ENCODE peak calls at places on chromosomes 16 and 17, in four cellular contexts. Y is K562, I is HepG2, B is GM12878. K is an unnamed sample.

GRCh38 chr17:74394977-74395376 is 27.7 kb downstream of the GPR142 start:
- DNase-seq in Y (no peak), I (no peak), B (no peak), K (no peak)

GRCh38 chr17:32518856-32519768 is 32.3 kb downstream of the CDK5R1 start:
- DNase-seq in Y (no peak), I (no peak), B (no peak), K (peak; percentile 58)

GRCh38 chr17:60751884-60752283 is 74.2 kb downstream of the BCAS3 start:
- DNase-seq in Y (no peak), I (no peak), B (no peak), K (no peak)

GRCh38 chr17:37067555-37068111 is 118.9 kb downstream of the AATF start:
- DNase-seq in Y (peak; percentile 43), I (peak; percentile 65), B (no peak), K (no peak)

GRCh38 chr16:17469011-17469741 is 1.6 kb downstream of the XYLT1 start:
- DNase-seq in Y (no peak), I (no peak), B (no peak), K (no peak)

GRCh38 chr16:67842509-67843342 is 606 bp downstream of the THAP11 start:
- DNase-seq in Y (no peak), I (peak; percentile 61), B (no peak), K (peak; percentile 37)

GRCh38 chr17:49968380-49969133 is 433 bp upstream of the DLX4 start:
- DNase-seq in Y (peak; percentile 90), I (peak; percentile 54), B (no peak), K (peak; percentile 96)

GRCh38 chr17:35088647-35088910 is 25.1 kb upstream of the RFFL start:
- DNase-seq in Y (peak; percentile 23), I (no peak), B (no peak), K (no peak)

GRCh38 chr16:74740795-74741304 is 33.8 kb downstream of the FA2H start:
- DNase-seq in Y (no peak), I (no peak), B (no peak), K (no peak)

GRCh38 chr16:22324787-22325597 is 27.8 kb downstream of the POLR3E start:
- DNase-seq in Y (no peak), I (no peak), B (no peak), K (no peak)

GRCh38 chr16:17346441-17346773 is 124.4 kb downstream of the XYLT1 start:
- DNase-seq in Y (no peak), I (no peak), B (no peak), K (no peak)

GRCh38 chr16:54446639-54447038 is 160.1 kb upstream of the IRX3 start:
- DNase-seq in Y (no peak), I (no peak), B (no peak), K (no peak)

GRCh38 chr16:50121721-50122445 is 31.2 kb upstream of the TENT4B start:
- DNase-seq in Y (no peak), I (no peak), B (peak; percentile 72), K (no peak)

GRCh38 chr16:72203401-72203800 is 31.4 kb upstream of the PMFBP1 start:
- DNase-seq in Y (no peak), I (no peak), B (peak; percentile 49), K (no peak)

GRCh38 chr16:53744449-53744848 is 40.5 kb downstream of the FTO start:
- DNase-seq in Y (no peak), I (peak; percentile 67), B (no peak), K (no peak)

GRCh38 chr16:81817789-81818304 is 38.8 kb downstream of the PLCG2 start:
- DNase-seq in Y (no peak), I (no peak), B (peak; percentile 79), K (no peak)

GRCh38 chr17:34797724-34798123 is 163.5 kb downstream of the CCT6B start:
- DNase-seq in Y (peak; percentile 75), I (peak; percentile 6), B (no peak), K (peak; percentile 52)

GRCh38 chr17:21282850-21283249 is 1.7 kb upstream of the MAP2K3 start:
- DNase-seq in Y (no peak), I (no peak), B (no peak), K (no peak)

GRCh38 chr17:44280383-44280782 is 12.4 kb upstream of the SLC4A1 start:
- DNase-seq in Y (no peak), I (no peak), B (no peak), K (no peak)

GRCh38 chr17:31216053-31216751 is 80.8 kb downstream of the OMG start:
- DNase-seq in Y (no peak), I (peak; percentile 12), B (peak; percentile 17), K (peak; percentile 3)
- TF ChIP-seq FOXM1 in Y (no peak), I (no peak), B (no peak), K (no peak)

DNA sequence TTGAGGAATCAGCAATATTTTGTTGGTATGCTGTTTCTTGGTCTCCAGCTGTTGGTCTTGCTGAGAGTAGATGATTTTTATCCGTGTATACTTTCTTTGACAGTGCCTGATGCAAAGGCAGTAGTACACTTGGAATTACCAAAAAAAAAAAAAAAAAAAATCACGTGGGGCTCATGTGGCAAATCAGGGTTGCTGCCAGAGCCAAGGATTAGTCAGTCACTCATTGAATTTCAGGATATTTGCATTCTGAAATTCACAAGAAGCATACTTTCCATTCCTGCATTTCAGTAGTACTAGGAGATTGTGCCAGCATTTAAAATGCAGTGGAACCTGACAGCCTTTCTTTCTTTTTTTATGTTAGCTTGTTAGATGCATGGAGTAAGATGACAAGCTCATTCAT is 58.6 kb downstream of the TANGO6 start:
- DNase-seq in Y (no peak), I (no peak), B (no peak), K (no peak)
- TF ChIP-seq TARDBP in Y (no peak), I (no peak), B (no peak), K (no peak)

GRCh38 chr16:1508494-1509167 is 15.5 kb downstream of the TELO2 start:
- DNase-seq in Y (no peak), I (no peak), B (no peak), K (no peak)
- TF ChIP-seq SP1 in Y (no peak), I (no peak), B (no peak), K (no peak)

DNA sequence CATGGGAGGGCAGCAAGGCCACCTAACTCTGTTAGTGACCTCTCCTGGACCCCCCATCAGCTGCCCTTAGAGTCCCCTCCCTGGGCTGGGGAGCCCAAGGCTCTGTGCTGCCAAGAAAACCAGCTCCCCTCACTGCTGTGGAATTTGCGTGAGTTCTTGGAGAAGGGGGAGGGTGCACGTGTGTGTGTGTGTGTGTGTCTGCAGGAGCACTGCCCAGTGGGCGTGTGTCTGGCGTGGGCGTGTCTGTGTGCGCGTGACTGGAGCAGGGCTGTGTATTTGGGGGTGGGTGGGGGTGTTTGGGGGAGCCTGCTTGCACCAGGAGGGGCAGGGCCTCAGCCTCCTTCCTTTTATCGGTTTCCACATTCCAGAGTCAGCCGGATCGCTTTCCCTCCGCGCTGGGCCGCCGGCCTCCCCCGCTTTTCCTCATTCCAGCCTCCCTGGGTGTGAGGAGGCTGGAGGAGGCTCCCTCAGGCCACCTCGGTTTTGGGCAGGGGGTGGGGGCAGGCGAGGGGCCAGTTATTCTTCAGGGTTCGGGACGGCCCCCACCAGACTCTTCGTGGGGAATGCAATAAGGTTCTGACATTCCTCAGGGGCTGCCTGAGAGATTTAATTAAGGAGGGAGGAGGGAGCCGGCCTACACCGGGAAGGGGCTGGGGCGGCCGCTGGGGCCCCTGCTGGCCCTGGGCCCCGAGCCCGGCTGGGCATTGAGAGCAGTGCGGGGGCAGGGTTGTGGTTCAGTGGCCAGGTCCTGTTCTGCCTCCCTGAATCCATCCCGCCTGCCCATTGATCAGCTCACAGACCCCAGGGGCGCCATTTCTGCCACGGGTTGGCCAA is 2.5 kb downstream of the VASN start:
- DNase-seq in Y (peak; percentile 61), I (no peak), B (no peak), K (no peak)
- TF ChIP-seq FOXM1 in Y (no peak), I (no peak), B (no peak), K (no peak)

GRCh38 chr16:69565611-69566436 is at the start of gene NFAT5:
- DNase-seq in Y (peak; percentile 94), I (peak; percentile 92), B (no peak), K (peak; percentile 88)

GRCh38 chr16:69564845-69565610 is 738 bp upstream of the NFAT5 start:
- DNase-seq in Y (no peak), I (no peak), B (no peak), K (no peak)

GRCh38 chr16:69562818-69563217 is 2.9 kb upstream of the NFAT5 start:
- DNase-seq in Y (no peak), I (no peak), B (no peak), K (no peak)

GRCh38 chr16:69561901-69562300 is 3.9 kb upstream of the NFAT5 start:
- DNase-seq in Y (no peak), I (peak; percentile 72), B (no peak), K (no peak)

GRCh38 chr16:69563605-69564580 is 1.9 kb upstream of the NFAT5 start:
- DNase-seq in Y (no peak), I (peak; percentile 49), B (peak; percentile 93), K (no peak)
- TF ChIP-seq TARDBP in Y (no peak), I (peak; percentile 11), B (no peak), K (no peak)